ENCODE peak calls at places on chromosomes 11 and 22, in five cellular contexts. I is SK-N-SH, D is HepG2, T is K562, B is GM12878. M is an unnamed sample.

GRCh38 chr11:29293825-29294224 is 723.0 kb downstream of the KCNA4 start:
- DNase-seq in I (no peak), D (peak), T (no peak), B (peak), M (no peak)

GRCh38 chr22:17260950-17261349 is 41.7 kb upstream of the ADA2 start:
- DNase-seq in I (no peak), D (no peak), T (no peak), B (no peak), M (no peak)

GRCh38 chr22:21652010-21652546 is 10.0 kb downstream of the SDF2L1 start:
- DNase-seq in I (peak), D (peak), T (peak), B (peak), M (peak)

GRCh38 chr11:45899448-45900174 is 7.5 kb downstream of the FREY1 start:
- DNase-seq in I (peak), D (peak), T (peak), B (no peak), M (peak)

GRCh38 chr11:107587306-107587979 is 3.5 kb upstream of the ELMOD1 start:
- DNase-seq in I (no peak), D (no peak), T (no peak), B (no peak), M (no peak)

GRCh38 chr22:47444746-47445065 is 682.3 kb downstream of the TBC1D22A start:
- DNase-seq in I (no peak), D (no peak), T (no peak), B (no peak), M (no peak)

GRCh38 chr22:29750029-29750428 is 16.8 kb downstream of the ZMAT5 start:
- DNase-seq in I (no peak), D (no peak), T (no peak), B (no peak), M (no peak)

GRCh38 chr11:6646040-6646439 is 9.6 kb downstream of the DCHS1 start:
- DNase-seq in I (no peak), D (no peak), T (no peak), B (no peak), M (no peak)

GRCh38 chr22:17154971-17155370 is 4.1 kb downstream of the HDHD5 start:
- DNase-seq in I (no peak), D (no peak), T (no peak), B (no peak), M (no peak)

GRCh38 chr22:48828688-48829087 is 999.0 kb downstream of the BRD1 start:
- DNase-seq in I (no peak), D (no peak), T (no peak), B (no peak), M (no peak)

GRCh38 chr11:56027354-56027753 is at the start of gene OR5AS1:
- DNase-seq in I (no peak), D (no peak), T (no peak), B (no peak), M (no peak)

GRCh38 chr22:36208934-36209333 is 7.3 kb upstream of the APOL4 start:
- DNase-seq in I (no peak), D (no peak), T (no peak), B (no peak), M (no peak)

GRCh38 chr11:130839950-130840666 is 76.2 kb downstream of the SNX19 start:
- DNase-seq in I (no peak), D (no peak), T (no peak), B (no peak), M (no peak)

GRCh38 chr22:47914481-47915097 is 1152.1 kb downstream of the TBC1D22A start:
- DNase-seq in I (no peak), D (no peak), T (peak), B (no peak), M (no peak)

GRCh38 chr22:26624788-26625187 is 3.0 kb downstream of the CRYBA4 start:
- DNase-seq in I (no peak), D (no peak), T (no peak), B (no peak), M (no peak)

GRCh38 chr11:89203814-89204213 is 26.1 kb downstream of the TYR start:
- DNase-seq in I (no peak), D (no peak), T (no peak), B (no peak), M (no peak)

GRCh38 chr11:78338138-78338537 is 79.5 kb downstream of the GAB2 start:
- DNase-seq in I (no peak), D (no peak), T (no peak), B (no peak), M (no peak)

GRCh38 chr11:61362542-61362875 is 335 bp downstream of the TMEM138 start:
- DNase-seq in I (peak), D (peak), T (peak), B (no peak), M (peak)

GRCh38 chr11:64343740-64344133 is 3.7 kb downstream of the CCDC88B start:
- DNase-seq in I (peak), D (no peak), T (peak), B (no peak), M (no peak)

GRCh38 chr11:11786771-11787170 is 55.0 kb upstream of the USP47 start:
- DNase-seq in I (no peak), D (no peak), T (no peak), B (no peak), M (peak)

GRCh38 chr11:32396331-32396730 is 39.0 kb downstream of the WT1 start:
- DNase-seq in I (no peak), D (no peak), T (no peak), B (peak), M (no peak)

GRCh38 chr11:83070878-83071640 is 638 bp downstream of the RAB30 start:
- DNase-seq in I (peak), D (no peak), T (peak), B (no peak), M (peak)

GRCh38 chr11:64339754-64340408 is at the start of gene CCDC88B:
- DNase-seq in I (no peak), D (no peak), T (no peak), B (no peak), M (no peak)

GRCh38 chr22:49575703-49576081 is 252.0 kb downstream of the BRD1 start:
- DNase-seq in I (peak), D (no peak), T (no peak), B (no peak), M (no peak)

GRCh38 chr11:117096140-117096972 is 1.9 kb downstream of the SIK3 start:
- DNase-seq in I (peak), D (peak), T (peak), B (peak), M (no peak)

GRCh38 chr11:93221539-93221938 is 23.7 kb upstream of the SLC36A4 start:
- DNase-seq in I (no peak), D (no peak), T (no peak), B (no peak), M (no peak)

GRCh38 chr11:520428-521178 is 13.6 kb upstream of the RNH1 start:
- DNase-seq in I (no peak), D (peak), T (no peak), B (no peak), M (no peak)

GRCh38 chr11:33891714-33892327 is at the start of gene LMO2:
- DNase-seq in I (no peak), D (no peak), T (peak), B (no peak), M (no peak)

GRCh38 chr11:32081129-32081641 is 9.7 kb upstream of the RCN1 start:
- DNase-seq in I (no peak), D (peak), T (no peak), B (no peak), M (no peak)

GRCh38 chr22:40203568-40203967 is 25.8 kb downstream of the TNRC6B start:
- DNase-seq in I (no peak), D (no peak), T (no peak), B (no peak), M (no peak)

GRCh38 chr22:30649430-30650007 is 13.9 kb downstream of the SLC35E4 start:
- DNase-seq in I (no peak), D (no peak), T (peak), B (no peak), M (no peak)

DNA sequence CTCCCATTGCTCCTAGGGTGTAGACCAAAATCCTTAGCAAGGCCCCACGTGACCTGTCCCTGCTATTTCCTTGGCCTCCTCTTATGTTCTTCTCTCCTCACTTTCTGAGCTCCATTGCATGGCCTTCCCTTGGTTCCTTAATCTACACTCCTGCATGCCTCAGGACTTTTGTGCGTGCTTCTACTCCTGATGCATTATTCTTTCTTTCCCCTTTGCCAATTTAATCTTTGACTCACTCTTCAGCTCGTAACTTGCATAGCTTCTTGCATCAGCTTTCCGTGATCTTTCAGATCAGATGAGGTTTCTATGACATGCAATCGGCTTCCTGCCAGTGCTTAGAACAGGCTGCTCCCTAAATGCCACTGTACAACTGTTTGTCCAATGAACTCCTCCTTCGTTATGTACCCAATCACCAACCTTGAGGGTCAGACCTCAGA is 261.6 kb upstream of the CADM1 start:
- DNase-seq in I (no peak), D (no peak), T (no peak), B (no peak), M (no peak)
- TF ChIP-seq FOXM1 in I (no peak), D (no peak), T (no peak), B (no peak), M (no peak)

GRCh38 chr11:113651018-113651417 is 55.1 kb downstream of the TMPRSS5 start:
- DNase-seq in I (no peak), D (no peak), T (no peak), B (no peak), M (no peak)
- TF ChIP-seq FOXM1 in I (no peak), D (no peak), T (no peak), B (no peak), M (no peak)

DNA sequence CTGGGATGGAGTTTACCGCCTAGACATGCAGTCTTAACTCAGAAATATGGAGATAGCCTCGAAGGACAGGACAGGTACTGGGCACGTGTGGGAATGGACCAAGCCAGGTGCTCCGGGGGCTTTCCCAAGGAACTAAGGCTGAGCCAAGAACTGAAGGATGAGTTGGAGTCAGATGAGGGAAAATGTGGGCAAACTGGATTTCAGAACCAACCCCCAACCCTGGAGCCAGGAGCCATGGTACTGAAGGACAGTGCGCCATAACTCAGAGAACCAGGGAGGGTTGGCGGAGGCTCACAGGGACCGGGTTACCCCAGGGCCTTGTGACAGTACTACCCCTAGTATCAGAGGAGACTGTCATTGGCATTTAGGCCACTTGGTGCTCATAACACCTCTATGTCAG is 2.5 kb upstream of the MIF start:
- DNase-seq in I (no peak), D (no peak), T (no peak), B (no peak), M (no peak)
- TF ChIP-seq FOXM1 in I (no peak), D (no peak), T (no peak), B (no peak), M (no peak)

GRCh38 chr22:44403166-44403565 is 90.4 kb upstream of the SHISAL1 start:
- DNase-seq in I (no peak), D (no peak), T (no peak), B (no peak), M (no peak)

GRCh38 chr22:44400763-44401060 is 88.0 kb upstream of the SHISAL1 start:
- DNase-seq in I (peak), D (no peak), T (no peak), B (no peak), M (no peak)

GRCh38 chr22:44403930-44404329 is 91.2 kb upstream of the SHISAL1 start:
- DNase-seq in I (no peak), D (no peak), T (no peak), B (no peak), M (no peak)

GRCh38 chr22:44404341-44405020 is 91.7 kb upstream of the SHISAL1 start:
- DNase-seq in I (no peak), D (no peak), T (no peak), B (no peak), M (no peak)

DNA sequence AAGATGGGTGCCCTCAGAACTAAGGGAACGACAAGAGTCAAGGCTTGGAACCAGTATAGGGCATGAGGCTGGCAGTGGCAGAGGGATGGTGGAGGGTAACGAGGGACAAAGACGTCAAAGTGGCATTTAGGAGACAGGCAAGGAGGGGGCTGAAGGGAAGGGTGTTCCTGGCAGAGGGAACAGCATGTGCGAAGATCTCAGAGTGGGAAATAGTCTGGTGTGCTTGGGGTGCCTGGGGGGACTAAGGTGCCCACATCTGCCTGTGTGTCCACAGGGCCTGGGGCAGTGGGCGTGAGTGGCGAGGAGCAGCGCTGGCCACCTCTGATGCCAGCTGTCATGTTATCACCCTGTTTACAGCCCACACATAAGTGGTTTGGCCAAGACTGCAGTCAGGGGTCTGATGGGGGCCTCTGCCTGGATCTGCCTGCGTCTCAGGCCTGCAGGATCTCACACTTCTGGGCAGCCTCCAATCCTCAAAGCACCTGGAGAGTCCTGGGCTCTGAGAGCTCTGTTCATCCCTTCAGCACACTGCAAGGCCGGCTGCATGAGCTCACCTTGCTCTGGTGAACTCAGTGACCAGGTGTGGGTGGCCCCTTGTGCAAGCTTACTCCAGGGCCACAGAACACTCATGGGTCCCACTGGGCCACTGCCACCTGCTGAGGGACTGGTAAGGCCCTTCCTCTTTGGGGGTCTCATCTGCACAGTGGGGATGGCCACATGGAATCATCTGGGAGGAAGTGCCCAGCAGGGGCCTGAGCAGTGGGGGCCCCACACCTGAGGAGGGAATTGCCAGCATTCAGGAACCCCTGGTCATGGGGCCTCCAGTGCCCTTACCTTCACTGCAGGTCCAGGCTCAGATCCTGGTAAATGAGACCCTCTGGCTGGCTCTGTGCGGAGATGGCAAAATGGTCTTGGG is 89.7 kb upstream of the SHISAL1 start:
- DNase-seq in I (peak), D (no peak), T (no peak), B (no peak), M (no peak)
- TF ChIP-seq FOXM1 in I (no peak), D (no peak), T (no peak), B (no peak), M (no peak)

DNA sequence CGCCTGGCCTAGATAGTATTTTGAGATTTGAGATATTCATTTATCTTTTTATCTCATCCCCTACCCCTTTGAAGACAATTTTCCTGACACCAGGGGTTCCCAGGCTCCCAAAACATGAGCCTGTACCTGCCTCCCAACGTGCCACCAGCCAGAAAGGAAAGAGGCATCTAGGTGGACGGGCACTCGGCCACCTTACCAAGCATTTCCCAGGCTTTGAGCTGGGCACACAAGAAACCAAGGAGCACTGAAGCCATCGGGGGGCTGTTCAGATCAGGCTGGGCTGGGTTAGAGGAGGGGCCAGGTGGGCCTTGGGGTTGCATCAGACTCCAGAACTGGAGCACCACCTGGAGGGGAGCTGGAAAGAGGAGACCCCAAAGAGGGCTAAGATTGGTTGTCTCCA is 28.5 kb upstream of the BAIAP2L2 start:
- DNase-seq in I (no peak), D (no peak), T (no peak), B (no peak), M (no peak)
- TF ChIP-seq FOXM1 in I (no peak), D (no peak), T (no peak), B (no peak), M (no peak)

DNA sequence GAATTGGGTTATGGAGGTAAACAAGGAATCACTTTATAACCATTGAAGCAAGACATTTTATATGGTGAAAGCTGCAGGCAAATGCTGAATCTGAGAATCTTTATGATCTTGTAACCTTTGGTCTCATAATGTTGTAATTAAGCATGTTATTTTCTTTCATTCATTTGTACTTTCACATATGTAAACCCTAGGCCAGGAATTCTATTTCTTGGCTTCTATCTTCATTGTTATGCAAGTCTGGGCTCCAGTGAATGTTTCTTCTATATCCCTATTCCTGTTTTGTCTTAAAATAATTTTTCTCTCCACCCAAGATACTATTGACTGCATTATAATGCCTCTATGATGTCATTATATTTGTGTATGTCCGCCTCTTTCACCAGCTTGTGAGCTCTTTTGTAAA is 725.4 kb upstream of the CCDC179 start:
- DNase-seq in I (no peak), D (no peak), T (no peak), B (no peak), M (no peak)
- TF ChIP-seq FOXM1 in I (no peak), D (no peak), T (no peak), B (no peak), M (no peak)

GRCh38 chr11:68315581-68315920 is 3.2 kb downstream of the LRP5 start:
- DNase-seq in I (peak), D (no peak), T (peak), B (no peak), M (no peak)
- TF ChIP-seq FOXM1 in I (no peak), D (no peak), T (no peak), B (no peak), M (no peak)

GRCh38 chr11:37449146-37449545 is 851.1 kb upstream of the RAG2 start:
- DNase-seq in I (peak), D (no peak), T (no peak), B (no peak), M (no peak)
- TF ChIP-seq FOXM1 in I (no peak), D (no peak), T (no peak), B (no peak), M (no peak)

GRCh38 chr11:1899686-1900085 is 8.0 kb upstream of the PRR33 start:
- DNase-seq in I (no peak), D (no peak), T (no peak), B (no peak), M (no peak)
- TF ChIP-seq FOXM1 in I (no peak), D (no peak), T (no peak), B (no peak), M (no peak)